ENCODE peak calls at places on chromosomes 12 and 14, in nine cellular contexts. L, J, X, I, O, U, B, V and F are unnamed samples.

GRCh38 chr12:75205556-75205955 is 4.1 kb downstream of the KCNC2 start:
- DNase-seq in L (no peak), I (no peak), O (no peak), V (no peak), X (no peak), B (no peak), J (no peak), U (no peak), F (no peak)

GRCh38 chr14:64879635-64880381 is at the start of gene SPTB:
- DNase-seq in B (no peak), O (no peak), U (no peak), L (no peak), V (no peak), X (peak; percentile 15), I (peak; percentile 73), J (peak; percentile 17), F (peak; percentile 88)

GRCh38 chr14:37824936-37825698 is 229.7 kb downstream of the TTC6 start:
- DNase-seq in U (no peak), J (no peak), L (peak; percentile 27), V (no peak), O (no peak), X (no peak), B (no peak), I (no peak), F (no peak)

GRCh38 chr12:127810026-127810425 is 456.9 kb upstream of the TMEM132C start:
- DNase-seq in I (no peak), X (no peak), L (peak; percentile 86), V (peak; percentile 43), B (peak; percentile 1), O (peak; percentile 77), J (peak; percentile 66), U (no peak), F (no peak)

GRCh38 chr14:101584049-101584859 is 23.0 kb downstream of the DIO3 start:
- DNase-seq in U (no peak), J (no peak), X (no peak), O (peak; percentile 87), L (peak; percentile 70), I (no peak), B (no peak), V (no peak), F (peak; percentile 45)

GRCh38 chr14:77123381-77124344 is 17.9 kb downstream of the ZDHHC22 start:
- DNase-seq in B (peak; percentile 68), J (no peak), V (no peak), I (no peak), O (no peak), U (no peak), X (no peak), L (no peak), F (peak; percentile 54)

GRCh38 chr14:57078054-57078453 is 190.7 kb downstream of the EXOC5 start:
- DNase-seq in J (no peak), B (no peak), I (no peak), X (no peak), L (no peak), V (no peak), O (no peak), U (no peak), F (no peak)

GRCh38 chr12:6215932-6216494 is 15.8 kb downstream of the CD9 start:
- DNase-seq in V (peak; percentile 71), U (no peak), I (no peak), L (peak; percentile 89), X (no peak), O (peak; percentile 49), J (peak; percentile 89), B (peak; percentile 100), F (peak; percentile 49)

GRCh38 chr12:123126294-123127144 is 24.4 kb downstream of the PITPNM2 start:
- DNase-seq in J (no peak), X (no peak), U (no peak), V (peak; percentile 90), L (peak; percentile 97), I (no peak), B (peak; percentile 98), O (peak; percentile 75), F (peak; percentile 53)

GRCh38 chr14:56659964-56660551 is 80.5 kb downstream of the TMEM260 start:
- DNase-seq in L (peak; percentile 65), O (peak; percentile 27), B (peak; percentile 61), X (peak; percentile 20), U (peak; percentile 26), I (no peak), J (peak; percentile 65), V (peak; percentile 47), F (no peak)

GRCh38 chr14:42374332-42374731 is 767.7 kb downstream of the LRFN5 start:
- DNase-seq in O (no peak), U (no peak), B (no peak), L (peak; percentile 0), J (no peak), I (no peak), X (no peak), V (no peak), F (no peak)

GRCh38 chr12:43009866-43010265 is 420.3 kb upstream of the PRICKLE1 start:
- DNase-seq in J (no peak), U (no peak), V (no peak), O (no peak), X (no peak), I (no peak), B (no peak), L (no peak), F (no peak)

GRCh38 chr12:15776532-15776931 is 12.7 kb downstream of the EPS8 start:
- DNase-seq in O (no peak), X (no peak), I (no peak), B (no peak), V (no peak), U (no peak), L (no peak), J (no peak), F (no peak)

GRCh38 chr14:23300687-23301223 is 1.9 kb downstream of the PPP1R3E start:
- DNase-seq in L (peak; percentile 18), X (no peak), U (no peak), J (no peak), O (no peak), B (no peak), I (peak; percentile 46), V (no peak), F (peak; percentile 70)

GRCh38 chr14:95480887-95481226 is 35.6 kb downstream of the SYNE3 start:
- DNase-seq in B (no peak), J (no peak), L (no peak), O (no peak), X (no peak), V (no peak), I (no peak), U (no peak), F (no peak)

GRCh38 chr12:63348544-63348943 is 197.5 kb upstream of the AVPR1A start:
- DNase-seq in L (no peak), X (no peak), B (no peak), J (no peak), V (no peak), U (no peak), I (no peak), O (no peak), F (no peak)

GRCh38 chr14:77204457-77204796 is 22.8 kb downstream of the TMEM63C start:
- DNase-seq in B (peak; percentile 33), X (no peak), J (peak; percentile 60), O (no peak), I (no peak), V (no peak), U (no peak), L (no peak), F (no peak)

GRCh38 chr14:33915682-33916081 is 35.2 kb downstream of the EGLN3 start:
- DNase-seq in B (no peak), X (no peak), U (no peak), I (no peak), O (no peak), L (no peak), V (no peak), J (no peak), F (no peak)

GRCh38 chr12:88362439-88362838 is 217.8 kb downstream of the KITLG start:
- DNase-seq in J (no peak), U (no peak), L (peak; percentile 24), B (peak; percentile 40), I (no peak), O (no peak), X (no peak), V (no peak), F (no peak)